ENCODE peak calls at places on chromosomes 12 and 14, in seven cellular contexts. One of them, this sample, is unnamed.

GRCh38 chr14:73339846-73340565 is 102.7 kb downstream of the PAPLN start:
- DNase-seq in midbrain: no peak
- DNase-seq in NCI-H446 treated with DMSO at 0.1 percent for 48 hours: peak; percentile 15
- DNase-seq in fibroblast of pulmonary artery: no peak
- DNase-seq in CD14-positive monocyte: no peak
- DNase-seq in activated naive CD4-positive, alpha-beta T cell: no peak
- DNase-seq in RCC 7860: no peak
- DNase-seq in this sample: peak; percentile 82

GRCh38 chr14:36020120-36021029 is 156.1 kb downstream of the PTCSC3 start:
- DNase-seq in fibroblast of pulmonary artery: no peak
- DNase-seq in midbrain: peak; percentile 67
- DNase-seq in activated naive CD4-positive, alpha-beta T cell: no peak
- DNase-seq in CD14-positive monocyte: no peak
- DNase-seq in RCC 7860: no peak
- DNase-seq in NCI-H446 treated with DMSO at 0.1 percent for 48 hours: no peak
- DNase-seq in this sample: no peak

GRCh38 chr14:94054401-94054800 is 26.6 kb downstream of the DDX24 start:
- DNase-seq in CD14-positive monocyte: no peak
- DNase-seq in NCI-H446 treated with DMSO at 0.1 percent for 48 hours: no peak
- DNase-seq in activated naive CD4-positive, alpha-beta T cell: no peak
- DNase-seq in RCC 7860: no peak
- DNase-seq in fibroblast of pulmonary artery: no peak
- DNase-seq in midbrain: no peak
- DNase-seq in this sample: no peak

GRCh38 chr12:59643576-59643975 is 47.7 kb downstream of the SLC16A7 start:
- DNase-seq in activated naive CD4-positive, alpha-beta T cell: no peak
- DNase-seq in fibroblast of pulmonary artery: no peak
- DNase-seq in CD14-positive monocyte: no peak
- DNase-seq in RCC 7860: no peak
- DNase-seq in midbrain: no peak
- DNase-seq in NCI-H446 treated with DMSO at 0.1 percent for 48 hours: no peak
- DNase-seq in this sample: no peak

GRCh38 chr14:64147126-64147790 is 146.9 kb downstream of the ESR2 start:
- DNase-seq in NCI-H446 treated with DMSO at 0.1 percent for 48 hours: no peak
- DNase-seq in midbrain: no peak
- DNase-seq in RCC 7860: no peak
- DNase-seq in CD14-positive monocyte: no peak
- DNase-seq in activated naive CD4-positive, alpha-beta T cell: no peak
- DNase-seq in fibroblast of pulmonary artery: peak; percentile 31
- DNase-seq in this sample: no peak

GRCh38 chr12:46574853-46575252 is 202.3 kb upstream of the SLC38A2 start:
- DNase-seq in activated naive CD4-positive, alpha-beta T cell: no peak
- DNase-seq in midbrain: no peak
- DNase-seq in fibroblast of pulmonary artery: no peak
- DNase-seq in RCC 7860: no peak
- DNase-seq in CD14-positive monocyte: no peak
- DNase-seq in NCI-H446 treated with DMSO at 0.1 percent for 48 hours: no peak
- DNase-seq in this sample: no peak

GRCh38 chr12:124761876-124762275 is 101.8 kb downstream of the SCARB1 start:
- DNase-seq in activated naive CD4-positive, alpha-beta T cell: no peak
- DNase-seq in fibroblast of pulmonary artery: no peak
- DNase-seq in RCC 7860: peak; percentile 55
- DNase-seq in CD14-positive monocyte: no peak
- DNase-seq in NCI-H446 treated with DMSO at 0.1 percent for 48 hours: no peak
- DNase-seq in midbrain: no peak
- DNase-seq in this sample: no peak

GRCh38 chr12:29889737-29890136 is 106.0 kb upstream of the TMTC1 start:
- DNase-seq in activated naive CD4-positive, alpha-beta T cell: no peak
- DNase-seq in CD14-positive monocyte: no peak
- DNase-seq in RCC 7860: no peak
- DNase-seq in fibroblast of pulmonary artery: peak; percentile 70
- DNase-seq in NCI-H446 treated with DMSO at 0.1 percent for 48 hours: no peak
- DNase-seq in midbrain: peak; percentile 33
- DNase-seq in this sample: peak; percentile 47

This sample was measured in NCI-H524.